ENCODE peak calls at places on chromosomes 3 and 15, in seven cellular contexts. V is activated CD4-positive, alpha-beta T cell treated with anti-CD3 and anti-CD28 coated beads for 4 hours; Z is myocyte; K is effector CD4-positive, alpha-beta T cell; P is ascending aorta; H is IMR-90; X is stimulated activated CD4-positive, alpha-beta T cell treated with anti-CD3 and anti-CD28 coated beads, Interleukin-12 subunit alpha, Interleukin-12 subunit beta, amount 100 ng/mL, for 4 hours. M is an unnamed sample.

GRCh38 chr3:54706783-54707182 is 221.1 kb downstream of the LRTM1 start:
- DNase-seq in V (no peak), Z (no peak), K (no peak), P (no peak), H (no peak), X (no peak), M (no peak)

GRCh38 chr3:132659000-132659369 is 624 bp downstream of the ACAD11 start:
- DNase-seq in V (no peak), Z (no peak), K (no peak), P (no peak), H (no peak), X (no peak), M (no peak)

GRCh38 chr3:160038862-160039562 is 50.4 kb downstream of the IL12A start:
- DNase-seq in V (no peak), Z (peak; percentile 34), K (no peak), P (no peak), H (no peak), X (no peak), M (no peak)

GRCh38 chr3:81443948-81444347 is 317.5 kb downstream of the GBE1 start:
- DNase-seq in V (no peak), Z (peak; percentile 35), K (no peak), P (no peak), H (peak; percentile 21), X (no peak), M (no peak)

GRCh38 chr3:79018671-79019136 is 749.1 kb downstream of the ROBO1 start:
- DNase-seq in V (no peak), Z (peak; percentile 67), K (no peak), P (no peak), H (peak; percentile 64), X (no peak), M (no peak)

GRCh38 chr15:94236638-94237037 is 5.3 kb downstream of the MCTP2 start:
- DNase-seq in V (no peak), Z (no peak), K (no peak), P (no peak), H (no peak), X (no peak), M (no peak)

GRCh38 chr3:150107429-150108175 is 136.9 kb upstream of the PFN2 start:
- DNase-seq in V (no peak), Z (peak; percentile 42), K (no peak), P (no peak), H (no peak), X (no peak), M (no peak)

GRCh38 chr3:49673131-49673714 is 928 bp upstream of the APEH start:
- DNase-seq in V (no peak), Z (no peak), K (no peak), P (no peak), H (no peak), X (no peak), M (peak; percentile 71)

GRCh38 chr15:76932090-76932966 is 779 bp downstream of the RCN2 start:
- DNase-seq in V (no peak), Z (no peak), K (no peak), P (no peak), H (peak; percentile 6), X (peak; percentile 2), M (no peak)

GRCh38 chr3:47337656-47338055 is 43.2 kb upstream of the PTPN23 start:
- DNase-seq in V (no peak), Z (peak; percentile 62), K (no peak), P (no peak), H (no peak), X (no peak), M (no peak)

GRCh38 chr3:3998140-3998977 is 199.1 kb downstream of the LRRN1 start:
- DNase-seq in V (no peak), Z (no peak), K (no peak), P (no peak), H (no peak), X (no peak), M (peak; percentile 39)

GRCh38 chr3:7346364-7346763 is 485.4 kb downstream of the GRM7 start:
- DNase-seq in V (no peak), Z (no peak), K (no peak), P (no peak), H (no peak), X (no peak), M (no peak)

GRCh38 chr3:187183903-187184302 is 13.4 kb upstream of the RTP1 start:
- DNase-seq in V (no peak), Z (no peak), K (no peak), P (no peak), H (no peak), X (no peak), M (no peak)

GRCh38 chr15:56719774-56720555 is 13.3 kb downstream of the ZNF280D start:
- DNase-seq in V (no peak), Z (peak; percentile 47), K (no peak), P (no peak), H (no peak), X (no peak), M (no peak)

GRCh38 chr3:15797600-15798303 is at the start of gene ANKRD28:
- DNase-seq in V (no peak), Z (peak; percentile 89), K (no peak), P (no peak), H (peak; percentile 98), X (no peak), M (peak; percentile 18)

GRCh38 chr3:29185706-29186105 is 95.2 kb upstream of the RBMS3 start:
- DNase-seq in V (no peak), Z (peak; percentile 57), K (no peak), P (no peak), H (peak; percentile 44), X (no peak), M (no peak)

GRCh38 chr15:59703979-59704796 is 15.1 kb upstream of the BNIP2 start:
- DNase-seq in V (no peak), Z (peak; percentile 24), K (no peak), P (no peak), H (no peak), X (no peak), M (no peak)

GRCh38 chr3:127147291-127147905 is 45.5 kb upstream of the PRR23E start:
- DNase-seq in V (no peak), Z (no peak), K (no peak), P (no peak), H (no peak), X (no peak), M (no peak)

GRCh38 chr15:65192016-65192415 is 6.9 kb upstream of the CLPX start:
- DNase-seq in V (no peak), Z (peak; percentile 15), K (no peak), P (no peak), H (peak; percentile 13), X (no peak), M (no peak)

GRCh38 chr3:128343287-128344045 is 123.2 kb downstream of the DNAJB8 start:
- DNase-seq in V (no peak), Z (peak; percentile 31), K (no peak), P (no peak), H (peak; percentile 66), X (no peak), M (no peak)

GRCh38 chr3:45104715-45105711 is 41.2 kb downstream of the CDCP1 start:
- DNase-seq in V (no peak), Z (no peak), K (no peak), P (no peak), H (peak; percentile 86), X (no peak), M (no peak)

GRCh38 chr3:156837130-156837529 is 11.0 kb downstream of the LEKR1 start:
- DNase-seq in V (no peak), Z (no peak), K (no peak), P (no peak), H (peak; percentile 70), X (no peak), M (no peak)

GRCh38 chr3:140424726-140425125 is 253.1 kb upstream of the TRIM42 start:
- DNase-seq in V (no peak), Z (peak; percentile 59), K (no peak), P (no peak), H (no peak), X (no peak), M (no peak)

GRCh38 chr15:72866086-72866646 is 82.6 kb upstream of the ADPGK start:
- DNase-seq in V (no peak), Z (no peak), K (no peak), P (no peak), H (no peak), X (no peak), M (no peak)

M was measured in CMK.